ENCODE peak calls at places on chromosomes 11 and 22, in eight cellular contexts. Z is mesendoderm, X is A549, V is testis, W is stomach, K is astrocyte, M is GM23248, N is gastrocnemius medialis. Q is an unnamed sample.

GRCh38 chr11:10934293-10934850 is 76.5 kb upstream of the ZBED5 start:
- DNase-seq in Z (no peak), X (no peak), V (no peak), W (no peak), K (no peak), M (no peak), N (no peak), Q (no peak)

GRCh38 chr22:43101306-43101705 is 9.2 kb upstream of the BIK start:
- DNase-seq in Z (no peak), X (no peak), V (peak; percentile 59), W (no peak), K (no peak), M (no peak), N (no peak), Q (peak; percentile 97)

GRCh38 chr11:103202048-103202651 is 92.9 kb downstream of the DYNC2H1 start:
- DNase-seq in Z (peak; percentile 33), X (peak; percentile 51), V (no peak), W (no peak), K (peak; percentile 16), M (peak; percentile 66), N (no peak), Q (no peak)

GRCh38 chr22:30521368-30522156 is 16.1 kb upstream of the SEC14L4 start:
- DNase-seq in Z (peak; percentile 60), X (no peak), V (no peak), W (no peak), K (no peak), M (no peak), N (no peak), Q (no peak)

GRCh38 chr11:70466596-70466995 is 68.3 kb downstream of the CTTN start:
- DNase-seq in Z (no peak), X (no peak), V (no peak), W (no peak), K (no peak), M (no peak), N (no peak), Q (no peak)

GRCh38 chr22:34917239-34917638 is 148.7 kb upstream of the ISX start:
- DNase-seq in Z (no peak), X (no peak), V (no peak), W (no peak), K (no peak), M (no peak), N (no peak), Q (no peak)

GRCh38 chr11:123429336-123429735 is 733 bp upstream of the GRAMD1B start:
- DNase-seq in Z (no peak), X (no peak), V (no peak), W (no peak), K (peak; percentile 47), M (peak; percentile 96), N (no peak), Q (peak; percentile 70)

GRCh38 chr11:120168108-120168959 is 30.4 kb upstream of the TRIM29 start:
- DNase-seq in Z (no peak), X (no peak), V (no peak), W (no peak), K (no peak), M (peak; percentile 32), N (no peak), Q (no peak)

GRCh38 chr11:128174465-128175101 is 412.8 kb downstream of the ETS1 start:
- DNase-seq in Z (peak; percentile 93), X (peak; percentile 12), V (no peak), W (no peak), K (peak; percentile 73), M (peak; percentile 72), N (no peak), Q (no peak)

GRCh38 chr11:125799808-125800207 is 11.9 kb downstream of the PATE3 start:
- DNase-seq in Z (no peak), X (no peak), V (no peak), W (no peak), K (no peak), M (no peak), N (no peak), Q (no peak)

GRCh38 chr11:29135504-29135903 is 881.3 kb downstream of the KCNA4 start:
- DNase-seq in Z (no peak), X (no peak), V (no peak), W (no peak), K (peak; percentile 88), M (peak; percentile 75), N (no peak), Q (no peak)

GRCh38 chr22:47406180-47406723 is 643.8 kb downstream of the TBC1D22A start:
- DNase-seq in Z (no peak), X (no peak), V (no peak), W (no peak), K (no peak), M (no peak), N (no peak), Q (no peak)

GRCh38 chr22:27801197-27801615 is 350 bp downstream of the MN1 start:
- DNase-seq in Z (peak; percentile 62), X (peak; percentile 30), V (peak; percentile 49), W (peak; percentile 33), K (no peak), M (peak; percentile 81), N (no peak), Q (no peak)

GRCh38 chr11:28618426-28618825 is 510.2 kb downstream of the METTL15 start:
- DNase-seq in Z (no peak), X (no peak), V (no peak), W (no peak), K (peak; percentile 10), M (peak; percentile 22), N (no peak), Q (no peak)

GRCh38 chr22:37187552-37187890 is 526 bp downstream of the C1QTNF6 start:
- DNase-seq in Z (peak; percentile 45), X (peak; percentile 25), V (no peak), W (peak; percentile 38), K (no peak), M (peak; percentile 80), N (no peak), Q (no peak)

GRCh38 chr22:35212020-35212419 is 45.3 kb upstream of the HMGXB4 start:
- DNase-seq in Z (peak; percentile 56), X (no peak), V (no peak), W (peak; percentile 31), K (peak; percentile 64), M (peak; percentile 14), N (no peak), Q (peak; percentile 21)

GRCh38 chr11:66420671-66421476 is at the start of gene NPAS4:
- DNase-seq in Z (peak; percentile 44), X (no peak), V (peak; percentile 53), W (no peak), K (no peak), M (no peak), N (no peak), Q (no peak)

GRCh38 chr11:78256962-78257361 is 68.2 kb downstream of the USP35 start:
- DNase-seq in Z (peak; percentile 27), X (no peak), V (peak; percentile 54), W (peak; percentile 86), K (peak; percentile 89), M (peak; percentile 91), N (peak; percentile 56), Q (peak; percentile 92)
- H3K27ac ChIP-seq in Z (no peak overlapping the region), X (no peak overlapping the region), V (peak overlapping the region; percentile 46), W (peak overlapping the region; percentile 23), K (no peak overlapping the region), M (peak overlapping the region; percentile 22), N (peak overlapping the region; percentile 29), Q (peak overlapping the region; percentile 71)

DNA sequence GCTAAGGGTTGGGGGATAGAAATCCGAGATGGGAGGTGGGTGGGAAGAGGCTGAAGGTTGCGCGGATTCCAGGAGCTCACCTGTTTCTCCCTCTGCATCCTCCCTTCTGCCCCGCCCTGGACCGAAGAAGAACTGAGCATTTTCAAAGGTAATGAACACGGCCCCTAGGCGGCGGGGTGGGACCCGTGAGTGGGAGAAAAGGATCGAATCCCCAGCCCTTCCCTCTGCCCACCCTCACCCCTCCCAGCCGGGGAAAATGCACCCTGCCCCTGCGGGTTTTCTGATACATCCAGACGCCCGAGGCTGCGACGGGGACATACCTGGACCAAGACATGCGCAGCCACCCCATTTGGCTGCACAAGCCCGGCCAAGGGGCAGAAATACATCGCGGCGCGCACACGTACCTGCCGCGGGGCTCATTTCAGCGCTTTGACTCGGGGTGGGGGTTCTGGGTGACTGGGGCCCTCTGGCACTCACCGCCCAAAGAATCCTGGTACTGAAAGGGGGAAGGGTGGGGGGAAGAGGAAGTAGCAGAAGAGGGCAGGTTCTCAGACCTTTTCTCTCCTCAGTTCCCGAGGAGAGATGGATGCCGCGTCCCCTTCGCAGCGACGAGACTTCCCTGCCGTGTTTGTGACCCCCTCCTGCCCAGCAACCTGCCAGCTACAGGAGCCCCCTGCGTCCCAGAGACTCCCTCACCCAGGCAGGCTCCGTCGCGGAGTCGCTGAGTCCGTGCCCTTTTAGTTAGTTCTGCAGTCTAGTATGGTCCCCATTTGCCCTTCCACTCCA is 6.0 kb downstream of the VSIG2 start:
- DNase-seq in Z (no peak), X (peak; percentile 24), V (no peak), W (no peak), K (no peak), M (peak; percentile 14), N (no peak), Q (no peak)
- H3K4me1 ChIP-seq in Z (no peaks in the 10 kb centered on the region), X (peaks cover 6% of the 10 kb centered on the region), V (peaks cover 6% of the 10 kb centered on the region), W (peaks cover 57% of the 10 kb centered on the region), K (peaks cover 33% of the 10 kb centered on the region), M (no peaks in the 10 kb centered on the region), N (no peaks in the 10 kb centered on the region), Q (peaks cover 9% of the 10 kb centered on the region)

GRCh38 chr11:78424334-78425270 is 7.0 kb upstream of the GAB2 start:
- DNase-seq in Z (no peak), X (peak; percentile 16), V (no peak), W (no peak), K (peak; percentile 42), M (peak; percentile 28), N (no peak), Q (no peak)
- H3K27ac ChIP-seq in Z (no peak overlapping the region), X (peak overlapping the region; percentile 57), V (no peak overlapping the region), W (no peak overlapping the region), K (no peak overlapping the region), M (no peak overlapping the region), N (no peak overlapping the region), Q (no peak overlapping the region)

GRCh38 chr22:16962501-16962900 is 45.5 kb downstream of the GAB4 start:
- DNase-seq in Z (no peak), X (no peak), V (no peak), W (no peak), K (no peak), M (no peak), N (no peak), Q (no peak)
- H3K4me1 ChIP-seq in Z (no peaks in the 10 kb centered on the region), X (no peaks in the 10 kb centered on the region), V (no peaks in the 10 kb centered on the region), W (no peaks in the 10 kb centered on the region), K (no peaks in the 10 kb centered on the region), M (no peaks in the 10 kb centered on the region), N (no peaks in the 10 kb centered on the region), Q (no peaks in the 10 kb centered on the region)

GRCh38 chr11:8767466-8768142 is 85.0 kb downstream of the RPL27A start:
- DNase-seq in Z (peak; percentile 76), X (no peak), V (no peak), W (peak; percentile 23), K (peak; percentile 84), M (peak; percentile 82), N (no peak), Q (no peak)
- H3K27ac ChIP-seq in Z (no peak overlapping the region), X (no peak overlapping the region), V (peak overlapping the region; percentile 85), W (peak overlapping the region; percentile 20), K (peak overlapping the region; percentile 97), M (peak overlapping the region; percentile 86), N (peak overlapping the region; percentile 44), Q (peak overlapping the region; percentile 79)

DNA sequence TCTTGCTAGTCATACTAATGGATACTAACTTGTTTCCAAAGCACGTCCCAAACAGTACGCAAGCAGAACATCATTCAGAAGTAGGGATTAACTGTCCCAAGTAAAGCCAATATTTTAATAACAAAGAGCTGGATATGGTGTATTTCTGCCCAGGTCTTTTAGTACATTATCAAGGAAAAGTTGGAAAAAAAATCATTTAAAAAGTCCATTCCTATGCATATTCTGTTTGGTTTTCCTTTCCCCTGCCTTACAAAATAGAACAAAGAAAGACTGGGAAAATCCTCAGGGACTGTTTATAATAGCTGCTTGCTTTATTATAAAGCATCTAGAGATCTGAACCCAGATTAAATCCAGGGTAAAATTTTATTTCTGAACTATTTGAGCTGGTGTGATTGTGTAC is 83.9 kb downstream of the UVRAG start:
- DNase-seq in Z (no peak), X (no peak), V (no peak), W (no peak), K (no peak), M (no peak), N (no peak), Q (no peak)
- H3K4me1 ChIP-seq in Z (no peaks in the 10 kb centered on the region), X (no peaks in the 10 kb centered on the region), V (no peaks in the 10 kb centered on the region), W (peaks cover 49% of the 10 kb centered on the region), K (no peaks in the 10 kb centered on the region), M (no peaks in the 10 kb centered on the region), N (peaks cover 24% of the 10 kb centered on the region), Q (no peaks in the 10 kb centered on the region)

Q was measured in adrenal gland.